ENCODE peak calls at places on chromosomes 6 and 20, in four cellular contexts. A is GM12878, P is H1, X is K562. H is an unnamed sample.

GRCh38 chr6:147507162-147508072 is 1.1 kb upstream of the SAMD5 start:
- DNase-seq in A (no peak), P (peak; percentile 57), X (no peak), H (no peak)

GRCh38 chr6:29656798-29657197 is at the start of gene MOG:
- DNase-seq in A (no peak), P (no peak), X (no peak), H (no peak)

GRCh38 chr20:24211972-24212371 is 223.4 kb upstream of the GGTLC1 start:
- DNase-seq in A (no peak), P (no peak), X (no peak), H (no peak)

GRCh38 chr6:46961248-46961647 is 39.5 kb upstream of the ADGRF5 start:
- DNase-seq in A (no peak), P (no peak), X (no peak), H (no peak)

GRCh38 chr6:39225543-39225942 is 3.7 kb downstream of the KCNK5 start:
- DNase-seq in A (no peak), P (no peak), X (peak; percentile 89), H (no peak)

GRCh38 chr6:37688088-37688850 is 9.4 kb downstream of the MDGA1 start:
- DNase-seq in A (no peak), P (no peak), X (no peak), H (no peak)

GRCh38 chr6:78324213-78324612 is 543.1 kb upstream of the IRAK1BP1 start:
- DNase-seq in A (no peak), P (no peak), X (no peak), H (no peak)

GRCh38 chr6:101539510-101540245 is 146.2 kb downstream of the GRIK2 start:
- DNase-seq in A (no peak), P (no peak), X (no peak), H (no peak)

GRCh38 chr6:30835576-30835975 is 48.7 kb upstream of the DDR1 start:
- DNase-seq in A (no peak), P (no peak), X (no peak), H (no peak)

GRCh38 chr20:6588296-6588695 is 179.2 kb upstream of the BMP2 start:
- DNase-seq in A (no peak), P (no peak), X (no peak), H (no peak)

GRCh38 chr20:47785900-47786762 is 850 bp upstream of the SULF2 start:
- DNase-seq in A (no peak), P (peak; percentile 75), X (peak; percentile 48), H (peak; percentile 82)

GRCh38 chr6:30881392-30881986 is 2.8 kb upstream of the DDR1 start:
- DNase-seq in A (no peak), P (no peak), X (no peak), H (no peak)

GRCh38 chr6:76230711-76231110 is 158.2 kb upstream of the IMPG1 start:
- DNase-seq in A (no peak), P (no peak), X (no peak), H (peak; percentile 5)

GRCh38 chr6:33004940-33005339 is 4.5 kb downstream of the HLA-DOA start:
- DNase-seq in A (no peak), P (no peak), X (peak; percentile 2), H (no peak)

GRCh38 chr6:34390531-34391013 is 1.9 kb downstream of the NUDT3 start:
- DNase-seq in A (no peak), P (no peak), X (no peak), H (no peak)

GRCh38 chr20:46810442-46811327 is 84.0 kb upstream of the EYA2 start:
- DNase-seq in A (no peak), P (no peak), X (no peak), H (no peak)

GRCh38 chr20:4854502-4854901 is 132.8 kb downstream of the PRND start:
- DNase-seq in A (no peak), P (no peak), X (no peak), H (no peak)

GRCh38 chr20:13910492-13910891 is 79.9 kb downstream of the SEL1L2 start:
- DNase-seq in A (no peak), P (no peak), X (no peak), H (no peak)

GRCh38 chr20:57433658-57434389 is 42.6 kb downstream of the RBM38 start:
- DNase-seq in A (no peak), P (no peak), X (no peak), H (no peak)

GRCh38 chr20:57540889-57541288 is 15.9 kb upstream of the CTCFL start:
- DNase-seq in A (no peak), P (no peak), X (no peak), H (no peak)

GRCh38 chr6:17820055-17820454 is 113.3 kb upstream of the NUP153 start:
- DNase-seq in A (no peak), P (no peak), X (peak; percentile 78), H (peak; percentile 32)

GRCh38 chr6:26216886-26217713 is 129.9 kb downstream of the HFE start:
- DNase-seq in A (no peak), P (peak; percentile 87), X (peak; percentile 74), H (peak; percentile 93)
- TF ChIP-seq HDAC6 in A (peak; percentile 80), P (no peak), X (no peak), H (no peak)

GRCh38 chr6:27624672-27625262 is 151.9 kb upstream of the ZNF184 start:
- DNase-seq in A (no peak), P (no peak), X (no peak), H (no peak)
- TF ChIP-seq BRCA1 in A (no peak), P (no peak), X (no peak), H (no peak)

GRCh38 chr20:48846516-48847492 is 19.0 kb upstream of the PREX1 start:
- DNase-seq in A (peak; percentile 93), P (peak; percentile 72), X (no peak), H (no peak)
- TF ChIP-seq HDAC6 in A (no peak), P (no peak), X (no peak), H (no peak)

GRCh38 chr6:6697620-6698019 is 109.1 kb downstream of the LY86 start:
- DNase-seq in A (no peak), P (no peak), X (no peak), H (no peak)

GRCh38 chr6:6695711-6696048 is 107.2 kb downstream of the LY86 start:
- DNase-seq in A (no peak), P (no peak), X (no peak), H (no peak)

GRCh38 chr6:6694825-6695710 is 106.5 kb downstream of the LY86 start:
- DNase-seq in A (no peak), P (peak; percentile 70), X (no peak), H (no peak)

GRCh38 chr6:6696867-6697531 is 108.5 kb downstream of the LY86 start:
- DNase-seq in A (no peak), P (peak; percentile 88), X (peak; percentile 81), H (peak; percentile 29)

GRCh38 chr6:6694368-6694780 is 105.9 kb downstream of the LY86 start:
- DNase-seq in A (no peak), P (peak; percentile 59), X (peak; percentile 49), H (no peak)
- TF ChIP-seq BRCA1 in A (no peak), P (no peak), X (no peak), H (no peak)

GRCh38 chr6:149044394-149044965 is 273.0 kb upstream of the TAB2 start:
- DNase-seq in A (no peak), P (no peak), X (no peak), H (no peak)

GRCh38 chr6:149043476-149044130 is 273.9 kb upstream of the TAB2 start:
- DNase-seq in A (no peak), P (peak; percentile 78), X (peak; percentile 77), H (peak; percentile 36)

GRCh38 chr6:149046164-149046821 is 271.2 kb upstream of the TAB2 start:
- DNase-seq in A (no peak), P (no peak), X (no peak), H (no peak)

GRCh38 chr6:149046822-149047246 is 270.7 kb upstream of the TAB2 start:
- DNase-seq in A (no peak), P (no peak), X (no peak), H (no peak)

GRCh38 chr6:149045404-149045803 is 272.1 kb upstream of the TAB2 start:
- DNase-seq in A (no peak), P (no peak), X (no peak), H (peak; percentile 33)
- TF ChIP-seq HDAC6 in A (no peak), P (no peak), X (no peak), H (no peak)

GRCh38 chr6:157405986-157406385 is 25.0 kb downstream of the ZDHHC14 start:
- DNase-seq in A (no peak), P (no peak), X (no peak), H (no peak)

GRCh38 chr6:157410088-157410487 is 29.1 kb downstream of the ZDHHC14 start:
- DNase-seq in A (no peak), P (no peak), X (no peak), H (no peak)

GRCh38 chr6:157407637-157408036 is 26.6 kb downstream of the ZDHHC14 start:
- DNase-seq in A (no peak), P (no peak), X (no peak), H (peak; percentile 23)

GRCh38 chr6:157403684-157404051 is 22.7 kb downstream of the ZDHHC14 start:
- DNase-seq in A (no peak), P (no peak), X (no peak), H (no peak)

GRCh38 chr6:157406666-157407065 is 25.7 kb downstream of the ZDHHC14 start:
- DNase-seq in A (no peak), P (no peak), X (no peak), H (no peak)
- TF ChIP-seq BRCA1 in A (no peak), P (no peak), X (no peak), H (no peak)

GRCh38 chr6:19754686-19755085 is 82.5 kb upstream of the ID4 start:
- DNase-seq in A (no peak), P (no peak), X (no peak), H (no peak)

GRCh38 chr6:19753822-19754221 is 83.3 kb upstream of the ID4 start:
- DNase-seq in A (no peak), P (no peak), X (no peak), H (no peak)

GRCh38 chr6:19757036-19757435 is 80.1 kb upstream of the ID4 start:
- DNase-seq in A (no peak), P (no peak), X (no peak), H (peak; percentile 58)

GRCh38 chr6:19761114-19761513 is 76.1 kb upstream of the ID4 start:
- DNase-seq in A (no peak), P (no peak), X (no peak), H (no peak)

DNA sequence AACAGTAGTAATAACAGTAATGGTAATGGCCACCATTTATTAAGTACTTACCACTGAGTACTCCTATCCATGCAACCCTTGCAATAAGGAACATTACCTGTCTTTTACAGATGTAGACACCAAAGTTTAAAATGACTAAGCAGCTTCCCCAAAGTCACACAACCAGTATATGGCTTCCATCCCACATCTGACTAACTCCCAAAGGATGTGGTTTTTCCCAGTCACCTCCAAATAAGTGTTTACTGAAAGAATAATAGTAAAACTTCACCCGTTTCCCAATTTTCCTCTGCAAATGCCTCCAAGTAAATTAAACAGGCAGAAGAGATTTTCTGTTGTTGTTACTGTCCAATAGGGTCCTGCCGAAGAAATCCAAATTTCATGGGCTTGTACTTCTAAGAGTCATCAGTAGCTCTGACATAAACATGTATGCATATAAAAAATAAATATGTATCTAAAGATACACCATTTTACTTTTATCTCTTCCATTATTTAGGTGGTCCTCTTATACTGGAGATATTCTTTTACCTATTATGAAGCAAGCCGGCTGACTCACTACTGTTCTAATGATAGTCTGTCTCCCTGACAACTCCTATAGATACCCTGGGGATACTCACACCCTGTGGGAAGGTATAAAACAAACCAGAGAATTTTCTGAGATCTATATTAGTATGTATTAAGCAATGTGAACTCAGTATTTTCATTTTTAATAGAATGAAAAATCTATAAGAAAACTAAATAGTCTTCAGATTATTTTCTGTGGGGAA is 77.9 kb upstream of the ID4 start:
- DNase-seq in A (no peak), P (no peak), X (no peak), H (no peak)
- TF ChIP-seq HDAC6 in A (no peak), P (no peak), X (no peak), H (no peak)

H was measured in HepG2.